ENCODE peak calls at places on chromosomes 4 and X, in eight cellular contexts. R is frontal cortex, T is ELR, C is HTR-8/SVneo, D is RPMI8226, H is cerebellum, Q is NCI-H1694 treated with DMSO at 0.1 percent for 48 hours, M is lower lobe of right lung. Z is an unnamed sample.

GRCh38 chrX:66399273-66399672 is 235.2 kb downstream of the HEPH start:
- DNase-seq in Q (no peak), R (no peak), M (no peak), D (no peak), T (no peak), C (no peak), H (no peak), Z (no peak)

GRCh38 chr4:80097395-80098177 is 24.6 kb upstream of the ANTXR2 start:
- DNase-seq in R (no peak), Q (no peak), H (no peak), T (peak; percentile 81), C (peak; percentile 32), M (no peak), D (no peak), Z (no peak)

GRCh38 chr4:25031077-25031606 is 396 bp upstream of the LGI2 start:
- DNase-seq in Q (no peak), M (no peak), H (no peak), D (no peak), C (peak; percentile 17), T (no peak), R (no peak), Z (no peak)

GRCh38 chrX:91080822-91081221 is 353.8 kb upstream of the PABPC5 start:
- DNase-seq in R (no peak), M (no peak), T (no peak), D (no peak), H (no peak), Q (no peak), C (no peak), Z (no peak)

GRCh38 chr4:6710282-6710681 is 617 bp upstream of the MRFAP1L1 start:
- DNase-seq in T (peak; percentile 13), H (peak; percentile 18), Q (no peak), D (no peak), R (no peak), M (no peak), C (no peak), Z (no peak)

GRCh38 chr4:10879411-10880110 is 195.0 kb upstream of the CLNK start:
- DNase-seq in R (no peak), C (no peak), M (no peak), H (no peak), Q (no peak), D (no peak), T (peak; percentile 39), Z (no peak)

GRCh38 chr4:187258651-187259401 is 535.2 kb upstream of the FAT1 start:
- DNase-seq in Q (no peak), R (no peak), M (no peak), H (no peak), T (no peak), C (no peak), D (no peak), Z (no peak)

GRCh38 chr4:119046263-119046662 is 89.4 kb upstream of the MYOZ2 start:
- DNase-seq in H (no peak), C (no peak), M (peak; percentile 62), Q (no peak), R (no peak), D (no peak), T (no peak), Z (no peak)

GRCh38 chrX:39253551-39253950 is 452.3 kb downstream of the MID1IP1 start:
- DNase-seq in C (no peak), H (no peak), Q (no peak), T (no peak), R (no peak), M (no peak), D (no peak), Z (no peak)

GRCh38 chr4:8708401-8709021 is 115.9 kb downstream of the CPZ start:
- DNase-seq in T (no peak), M (peak; percentile 43), H (no peak), R (no peak), Q (no peak), C (no peak), D (no peak), Z (no peak)

GRCh38 chr4:67480810-67481209 is 64.5 kb downstream of the CENPC start:
- DNase-seq in R (no peak), Q (no peak), C (no peak), T (no peak), D (no peak), H (no peak), M (no peak), Z (no peak)

GRCh38 chr4:152988721-152989553 is 52.8 kb downstream of the FHDC1 start:
- DNase-seq in Q (no peak), T (no peak), H (no peak), M (no peak), D (no peak), R (no peak), C (no peak), Z (no peak)

GRCh38 chr4:78162821-78163220 is 105.7 kb downstream of the FRAS1 start:
- DNase-seq in M (no peak), T (no peak), C (no peak), H (no peak), D (no peak), R (no peak), Q (no peak), Z (no peak)

GRCh38 chr4:135408109-135408508 is 1206.5 kb upstream of the PABPC4L start:
- DNase-seq in M (no peak), Q (no peak), D (no peak), H (no peak), T (no peak), C (no peak), R (no peak), Z (no peak)

GRCh38 chrX:84064164-84064563 is 123.8 kb downstream of the RPS6KA6 start:
- DNase-seq in H (no peak), D (no peak), M (no peak), Q (no peak), R (no peak), T (no peak), C (no peak), Z (no peak)